ENCODE peak calls at places on chromosomes 16 and 17, in five cellular contexts. B is lower lobe of right lung; I is MM.1S; F is RWPE1; Q is naive thymus-derived CD4-positive, alpha-beta T cell. K is an unnamed sample.

GRCh38 chr17:18960803-18961511 is 9.0 kb downstream of the SLC5A10 start:
- DNase-seq in B (peak), I (peak), F (peak), Q (peak), K (peak)

GRCh38 chr17:337453-337852 is 15.2 kb downstream of the RPH3AL start:
- DNase-seq in B (no peak), I (no peak), F (no peak), Q (no peak), K (no peak)

GRCh38 chr16:74169687-74170522 is 126.7 kb upstream of the PSMD7 start:
- DNase-seq in B (no peak), I (no peak), F (no peak), Q (no peak), K (no peak)

GRCh38 chr17:78745407-78746088 is 36.5 kb downstream of the CYTH1 start:
- DNase-seq in B (no peak), I (peak), F (no peak), Q (peak), K (no peak)

GRCh38 chr16:75070055-75070841 is 46.3 kb downstream of the LDHD start:
- DNase-seq in B (no peak), I (no peak), F (no peak), Q (no peak), K (peak)

GRCh38 chr17:76327689-76328088 is 19.6 kb upstream of the QRICH2 start:
- DNase-seq in B (peak), I (no peak), F (no peak), Q (no peak), K (no peak)

GRCh38 chr17:78805301-78805700 is 23.2 kb upstream of the CYTH1 start:
- DNase-seq in B (no peak), I (no peak), F (no peak), Q (peak), K (no peak)

GRCh38 chr16:711548-712320 is 3.2 kb upstream of the METRN start:
- DNase-seq in B (peak), I (peak), F (peak), Q (peak), K (peak)

GRCh38 chr16:48321307-48322036 is 63.7 kb downstream of the SIAH1 start:
- DNase-seq in B (no peak), I (no peak), F (no peak), Q (no peak), K (no peak)

GRCh38 chr17:82204831-82205719 is 7.6 kb downstream of the CCDC57 start:
- DNase-seq in B (no peak), I (no peak), F (peak), Q (no peak), K (peak)

GRCh38 chr16:11224894-11225676 is 30.9 kb downstream of the SOCS1 start:
- DNase-seq in B (peak), I (peak), F (no peak), Q (peak), K (peak)

GRCh38 chr17:51118330-51119195 is 2.1 kb downstream of the SPAG9 start:
- DNase-seq in B (no peak), I (no peak), F (no peak), Q (peak), K (peak)

GRCh38 chr17:77418609-77419008 is 277.8 kb downstream of the SEC14L1 start:
- DNase-seq in B (no peak), I (no peak), F (no peak), Q (no peak), K (no peak)

GRCh38 chr17:77419095-77419494 is 278.3 kb downstream of the SEC14L1 start:
- DNase-seq in B (no peak), I (no peak), F (no peak), Q (no peak), K (no peak)

GRCh38 chr17:77416096-77416713 is 275.4 kb downstream of the SEC14L1 start:
- DNase-seq in B (no peak), I (no peak), F (no peak), Q (no peak), K (no peak)

GRCh38 chr17:77419547-77420475 is 279.0 kb downstream of the SEC14L1 start:
- DNase-seq in B (no peak), I (no peak), F (no peak), Q (no peak), K (no peak)

GRCh38 chr17:77417575-77417974 is 276.8 kb downstream of the SEC14L1 start:
- DNase-seq in B (no peak), I (no peak), F (no peak), Q (no peak), K (no peak)
- H3K27ac ChIP-seq in B (peak), I (no peak), F (peak), Q (no peak), K (no peak)

DNA sequence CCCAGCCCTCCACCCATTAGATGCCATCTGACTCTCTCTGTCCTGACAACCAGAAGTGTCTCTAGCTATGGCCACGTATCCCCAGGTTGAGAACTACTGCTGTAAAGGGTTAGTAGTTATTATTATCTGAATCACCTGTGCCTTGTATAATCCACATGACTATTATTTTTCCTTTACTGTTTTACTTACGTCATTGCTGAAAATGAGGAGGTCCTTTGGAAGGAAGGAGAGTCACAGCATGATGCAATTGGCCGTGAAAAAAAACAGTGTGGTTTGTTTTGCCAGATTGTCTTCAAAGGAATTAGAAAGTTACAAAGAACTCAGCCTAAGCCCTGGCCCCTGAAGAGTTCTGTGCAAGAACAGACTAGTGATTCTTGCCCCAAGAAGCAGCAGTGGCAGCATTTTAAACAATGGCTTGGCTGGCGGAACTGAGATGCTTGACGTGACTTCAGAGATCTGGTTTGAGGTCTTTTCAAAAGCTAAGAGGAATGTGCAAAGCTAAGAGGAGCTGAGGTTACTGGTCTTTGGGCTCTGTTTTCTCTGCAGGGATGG is 413.3 kb upstream of the EEF2KMT start:
- DNase-seq in B (no peak), I (no peak), F (no peak), Q (no peak), K (no peak)
- H3K27ac ChIP-seq in B (no peak), I (no peak), F (no peak), Q (no peak), K (no peak)

GRCh38 chr16:23129686-23130085 is 19.6 kb downstream of the USP31 start:
- DNase-seq in B (no peak), I (no peak), F (no peak), Q (no peak), K (no peak)
- H3K27ac ChIP-seq in B (no peak), I (no peak), F (no peak), Q (no peak), K (peak)

GRCh38 chr16:88359008-88359407 is 23.8 kb upstream of the ZNF469 start:
- DNase-seq in B (peak), I (no peak), F (no peak), Q (no peak), K (no peak)
- H3K27ac ChIP-seq in B (no peak), I (no peak), F (no peak), Q (no peak), K (no peak)

GRCh38 chr17:46127524-46127923 is 65.7 kb downstream of the KANSL1 start:
- DNase-seq in B (no peak), I (no peak), F (no peak), Q (no peak), K (no peak)

GRCh38 chr17:46126840-46127239 is 66.4 kb downstream of the KANSL1 start:
- DNase-seq in B (no peak), I (no peak), F (no peak), Q (no peak), K (no peak)

GRCh38 chr17:46123607-46124006 is 69.6 kb downstream of the KANSL1 start:
- DNase-seq in B (no peak), I (no peak), F (no peak), Q (no peak), K (no peak)

GRCh38 chr17:46124695-46125592 is 68.3 kb downstream of the KANSL1 start:
- DNase-seq in B (no peak), I (no peak), F (no peak), Q (no peak), K (no peak)

DNA sequence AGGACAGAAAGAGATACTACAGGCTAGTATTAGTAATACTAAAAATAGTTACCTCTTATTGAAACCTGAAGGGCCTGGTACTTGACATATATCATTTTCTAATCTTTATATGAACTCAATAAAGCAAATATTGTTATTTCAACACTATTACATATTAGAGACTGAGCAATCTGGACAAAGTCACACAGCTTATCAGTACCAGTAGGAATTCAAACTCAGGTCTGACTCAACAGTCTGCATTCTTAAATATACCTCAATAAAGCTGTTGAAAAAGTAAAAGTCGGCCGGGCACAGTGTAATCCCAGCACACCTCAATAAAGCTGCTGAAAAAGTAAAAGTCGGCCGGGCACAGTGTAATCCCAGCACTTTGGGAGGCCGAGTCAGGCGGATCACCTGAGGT is 67.4 kb downstream of the KANSL1 start:
- DNase-seq in B (no peak), I (no peak), F (no peak), Q (no peak), K (no peak)
- H3K27ac ChIP-seq in B (no peak), I (no peak), F (no peak), Q (no peak), K (no peak)

GRCh38 chr16:69105501-69106361 is at the start of gene HAS3:
- DNase-seq in B (peak), I (peak), F (peak), Q (peak), K (peak)

GRCh38 chr16:69107311-69107962 is 2.0 kb downstream of the HAS3 start:
- DNase-seq in B (peak), I (no peak), F (peak), Q (no peak), K (peak)

GRCh38 chr16:69108905-69109252 is 3.4 kb downstream of the HAS3 start:
- DNase-seq in B (no peak), I (no peak), F (no peak), Q (no peak), K (no peak)

GRCh38 chr16:69108069-69108904 is 2.8 kb downstream of the HAS3 start:
- DNase-seq in B (no peak), I (no peak), F (no peak), Q (no peak), K (no peak)

GRCh38 chr16:69106491-69107291 is 1.2 kb downstream of the HAS3 start:
- DNase-seq in B (no peak), I (no peak), F (no peak), Q (no peak), K (peak)
- H3K27ac ChIP-seq in B (no peak), I (no peak), F (peak), Q (no peak), K (no peak)

DNA sequence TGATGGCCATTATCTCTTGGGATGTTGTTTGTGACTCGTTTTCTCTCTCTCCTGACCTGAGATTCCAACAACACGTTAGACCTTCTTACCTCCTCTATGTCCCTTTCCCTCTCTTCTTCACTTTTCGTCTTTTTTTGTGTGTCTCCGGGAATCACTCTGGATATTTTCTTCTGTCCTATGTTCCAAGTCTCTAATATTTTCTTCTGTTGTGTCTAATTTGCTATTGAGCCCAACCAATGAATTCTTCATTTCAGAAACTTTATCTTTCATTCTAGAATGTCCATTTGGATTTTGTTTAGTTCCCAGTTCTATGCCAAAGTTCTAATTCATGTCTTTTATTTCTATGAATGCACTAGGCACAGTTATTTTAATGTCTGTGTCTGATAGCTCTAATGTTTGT is 27.1 kb upstream of the PITPNM3 start:
- DNase-seq in B (no peak), I (no peak), F (no peak), Q (no peak), K (no peak)
- H3K27ac ChIP-seq in B (no peak), I (no peak), F (no peak), Q (no peak), K (no peak)

GRCh38 chr16:69942099-69942491 is 9.0 kb upstream of the CLEC18A start:
- DNase-seq in B (peak), I (no peak), F (no peak), Q (no peak), K (no peak)
- H3K27ac ChIP-seq in B (peak), I (no peak), F (no peak), Q (no peak), K (no peak)

GRCh38 chr17:64120159-64120558 is 9.8 kb downstream of the ERN1 start:
- DNase-seq in B (no peak), I (no peak), F (no peak), Q (no peak), K (no peak)

GRCh38 chr17:64115043-64115698 is 14.8 kb downstream of the ERN1 start:
- DNase-seq in B (no peak), I (no peak), F (no peak), Q (no peak), K (peak)

GRCh38 chr17:64123114-64123513 is 6.8 kb downstream of the ERN1 start:
- DNase-seq in B (no peak), I (no peak), F (no peak), Q (no peak), K (no peak)

GRCh38 chr17:64115871-64116534 is 13.9 kb downstream of the ERN1 start:
- DNase-seq in B (no peak), I (no peak), F (peak), Q (no peak), K (no peak)

GRCh38 chr17:64118452-64118979 is 11.4 kb downstream of the ERN1 start:
- DNase-seq in B (peak), I (no peak), F (no peak), Q (no peak), K (peak)
- H3K27ac ChIP-seq in B (peak), I (no peak), F (peak), Q (no peak), K (peak)

GRCh38 chr16:79361132-79361751 is 239.3 kb downstream of the MAF start:
- DNase-seq in B (no peak), I (no peak), F (no peak), Q (no peak), K (no peak)

GRCh38 chr16:79363035-79363434 is 237.5 kb downstream of the MAF start:
- DNase-seq in B (no peak), I (no peak), F (no peak), Q (no peak), K (no peak)

GRCh38 chr16:79365687-79366086 is 234.8 kb downstream of the MAF start:
- DNase-seq in B (no peak), I (no peak), F (no peak), Q (no peak), K (no peak)

GRCh38 chr16:79362312-79362970 is 238.1 kb downstream of the MAF start:
- DNase-seq in B (no peak), I (peak), F (no peak), Q (no peak), K (no peak)

GRCh38 chr16:79363484-79363883 is 237.1 kb downstream of the MAF start:
- DNase-seq in B (no peak), I (no peak), F (no peak), Q (no peak), K (no peak)
- H3K27ac ChIP-seq in B (no peak), I (no peak), F (no peak), Q (no peak), K (no peak)